ENCODE peak calls at places on chromosomes 1 and 21, in four cellular contexts. N, D, I and Z are unnamed samples.
A peak's percentile ranks its signal among the peaks of the same experiment; 100 is the strongest.

GRCh38 chr1:84956097-84956496 is 40.8 kb downstream of the MCOLN2 start:
- DNase-seq in N (no peak), D (no peak), I (no peak), Z (no peak)

GRCh38 chr1:171081220-171081993 is 9.3 kb upstream of the FMO3 start:
- DNase-seq in N (no peak), D (no peak), I (no peak), Z (peak; percentile 15)

GRCh38 chr1:91699339-91699970 is 186.5 kb downstream of the TGFBR3 start:
- DNase-seq in N (no peak), D (no peak), I (no peak), Z (no peak)

GRCh38 chr1:113793878-113794834 is 18.1 kb downstream of the RSBN1 start:
- DNase-seq in N (no peak), D (no peak), I (no peak), Z (no peak)

GRCh38 chr1:226677121-226678020 is 61.7 kb downstream of the ITPKB start:
- DNase-seq in N (no peak), D (no peak), I (no peak), Z (no peak)

GRCh38 chr1:47186267-47187185 is 3.3 kb downstream of the PDZK1IP1 start:
- DNase-seq in N (no peak), D (no peak), I (no peak), Z (no peak)

GRCh38 chr21:25827513-25827912 is 92.7 kb downstream of the GABPA start:
- DNase-seq in N (no peak), D (no peak), I (no peak), Z (no peak)

GRCh38 chr1:54312874-54313316 is 93.3 kb downstream of the SSBP3 start:
- DNase-seq in N (no peak), D (no peak), I (no peak), Z (no peak)

GRCh38 chr1:226094451-226094850 is 31.9 kb downstream of the H3-3A start:
- DNase-seq in N (no peak), D (no peak), I (no peak), Z (no peak)

DNA sequence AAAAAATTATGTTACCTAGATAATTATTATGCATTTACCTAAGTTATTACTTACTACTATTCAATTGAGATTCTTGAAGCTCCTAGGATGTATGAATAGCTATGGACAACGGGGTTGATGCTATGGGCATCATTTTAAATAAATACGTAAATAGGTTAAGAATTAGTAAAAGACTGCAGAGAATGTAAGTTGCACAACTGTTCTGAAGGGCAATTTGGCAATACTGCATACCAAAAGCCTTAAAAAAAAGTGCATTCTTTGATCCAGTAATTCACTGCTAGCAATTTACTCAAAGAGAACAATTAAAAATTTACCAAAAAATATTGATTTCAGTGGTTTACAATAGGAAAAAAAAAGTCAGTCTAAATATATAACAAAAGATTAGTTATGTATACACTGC is 3.5 kb downstream of the ARPC5 start:
- DNase-seq in N (no peak), D (no peak), I (no peak), Z (no peak)
- TF ChIP-seq EGR1 in N (no peak), D (no peak), I (no peak), Z (no peak)

GRCh38 chr1:78415165-78415564 is 75.6 kb upstream of the PTGFR start:
- DNase-seq in N (no peak), D (no peak), I (no peak), Z (no peak)

GRCh38 chr1:78420688-78421087 is 70.1 kb upstream of the PTGFR start:
- DNase-seq in N (no peak), D (no peak), I (no peak), Z (no peak)

GRCh38 chr1:78420185-78420584 is 70.6 kb upstream of the PTGFR start:
- DNase-seq in N (no peak), D (no peak), I (no peak), Z (no peak)

GRCh38 chr1:78424720-78425119 is 66.1 kb upstream of the PTGFR start:
- DNase-seq in N (no peak), D (no peak), I (no peak), Z (no peak)

GRCh38 chr1:78419309-78419708 is 71.5 kb upstream of the PTGFR start:
- DNase-seq in N (no peak), D (no peak), I (no peak), Z (no peak)
- TF ChIP-seq YY1 in N (no peak), D (no peak), I (no peak), Z (no peak)

GRCh38 chr21:43923391-43923790 is 58.4 kb downstream of the AGPAT3 start:
- DNase-seq in N (no peak), D (no peak), I (no peak), Z (no peak)
- TF ChIP-seq EGR1 in N (no peak), D (no peak), I (no peak), Z (no peak)

GRCh38 chr1:157197906-157198435 is 59.8 kb upstream of the ETV3 start:
- DNase-seq in N (no peak), D (no peak), I (no peak), Z (no peak)
- TF ChIP-seq YY1 in N (no peak), D (no peak), I (no peak), Z (no peak)

GRCh38 chr1:41862411-41863221 is 56.1 kb downstream of the HIVEP3 start:
- DNase-seq in N (no peak), D (no peak), I (no peak), Z (peak; percentile 83)
- TF ChIP-seq EGR1 in N (no peak), D (no peak), I (no peak), Z (no peak)

DNA sequence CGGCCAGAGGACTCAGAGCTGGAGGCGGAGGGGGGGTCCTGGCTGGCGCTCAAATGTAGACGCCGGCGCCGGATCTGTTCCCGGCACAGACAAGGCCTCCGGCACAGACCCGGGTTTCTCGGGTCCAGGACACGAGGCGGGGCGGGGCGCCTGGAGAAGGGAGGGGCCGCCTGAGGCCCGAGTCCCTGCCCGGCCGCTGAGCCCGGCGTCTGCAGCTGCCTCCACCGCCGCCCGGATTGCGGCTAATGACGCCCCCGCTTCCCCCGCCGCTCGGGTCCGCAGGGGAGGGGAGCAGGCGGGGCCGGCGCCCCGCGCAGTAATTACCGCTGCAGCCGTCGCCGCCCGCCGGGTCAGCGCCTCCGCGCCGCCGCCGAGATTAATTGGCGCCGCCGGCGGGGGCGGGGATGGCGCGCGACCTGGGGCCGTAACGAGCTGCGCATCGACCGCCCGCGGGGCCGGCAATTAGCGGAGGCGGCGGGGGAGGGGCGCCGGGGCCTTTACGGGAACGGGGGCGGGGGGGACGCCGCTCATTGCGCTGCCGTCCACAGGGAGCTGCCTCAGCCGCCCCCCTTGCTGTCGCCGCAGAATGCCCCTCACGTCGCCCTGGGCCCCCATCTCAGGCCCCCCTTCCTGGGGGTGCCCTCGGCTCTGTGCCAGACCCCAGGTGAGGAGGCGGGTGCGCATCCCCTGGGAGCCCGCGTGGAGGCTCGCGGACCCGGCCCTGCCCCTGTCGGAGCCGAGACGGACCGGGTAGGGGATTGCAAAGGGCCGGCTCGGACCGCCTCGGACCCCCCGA is 17.3 kb downstream of the NOC2L start:
- DNase-seq in N (no peak), D (no peak), I (peak; percentile 83), Z (no peak)
- TF ChIP-seq YY1 in N (no peak), D (no peak), I (no peak), Z (no peak)

DNA sequence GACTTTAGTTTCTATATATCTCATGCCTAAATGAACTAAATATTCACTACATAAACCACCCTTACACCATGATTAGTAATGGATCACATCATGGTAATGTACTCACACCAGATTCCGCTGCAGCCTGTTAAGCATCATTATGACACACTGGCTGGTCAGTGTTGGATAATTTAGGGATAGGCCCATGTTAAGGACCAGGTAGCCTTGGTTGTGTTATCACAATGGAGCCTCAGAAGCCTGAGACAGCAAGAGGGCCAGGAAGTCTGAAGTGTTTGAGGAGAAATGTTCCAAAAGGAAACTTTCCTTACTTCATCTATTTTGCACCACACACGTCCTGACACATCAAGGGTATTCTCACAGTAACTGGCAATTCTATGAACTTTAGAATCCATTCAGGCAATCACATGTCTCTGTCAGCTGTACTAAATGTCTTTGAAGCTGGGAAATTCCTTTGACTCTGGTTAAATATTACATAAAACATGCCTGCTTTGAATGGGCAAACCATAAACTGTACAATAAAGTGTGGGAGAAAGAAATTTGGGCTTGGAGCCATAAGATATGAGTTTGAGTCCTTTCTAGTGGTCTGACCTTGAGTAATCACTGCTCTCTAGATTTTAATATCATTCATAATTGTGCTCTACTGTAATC is 105.3 kb upstream of the DPT start:
- DNase-seq in N (no peak), D (peak; percentile 13), I (no peak), Z (no peak)
- TF ChIP-seq EGR1 in N (no peak), D (no peak), I (no peak), Z (no peak)

GRCh38 chr1:233300326-233300725 is 4.8 kb upstream of the PCNX2 start:
- DNase-seq in N (no peak), D (no peak), I (no peak), Z (no peak)
- TF ChIP-seq YY1 in N (no peak), D (no peak), I (no peak), Z (no peak)

GRCh38 chr21:43001316-43001715 is 27.0 kb downstream of the PKNOX1 start:
- DNase-seq in N (no peak), D (no peak), I (peak; percentile 8), Z (no peak)

GRCh38 chr21:42991992-42992740 is 17.8 kb downstream of the PKNOX1 start:
- DNase-seq in N (no peak), D (no peak), I (peak; percentile 60), Z (no peak)

GRCh38 chr21:42992943-42993712 is 18.8 kb downstream of the PKNOX1 start:
- DNase-seq in N (no peak), D (no peak), I (no peak), Z (no peak)

DNA sequence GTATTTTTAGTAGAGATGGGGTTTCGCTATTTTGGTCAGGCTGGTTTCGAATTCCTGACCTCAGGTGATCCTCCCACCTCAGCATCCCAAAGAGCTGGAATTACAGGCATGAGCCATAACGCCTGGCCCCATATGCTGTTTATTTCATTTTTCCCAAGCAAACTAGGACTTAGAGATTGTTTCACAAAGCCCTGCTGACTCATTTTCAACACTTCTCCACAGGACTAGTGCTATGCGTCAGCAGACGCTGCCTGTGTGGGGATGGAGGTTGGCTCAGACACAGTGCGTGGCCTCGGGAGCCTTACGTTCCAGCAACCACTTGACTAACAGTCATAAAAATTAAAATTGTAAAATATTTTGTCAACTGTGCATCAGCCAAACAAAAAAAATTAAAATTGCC is 22.7 kb downstream of the PKNOX1 start:
- DNase-seq in N (no peak), D (no peak), I (no peak), Z (no peak)
- TF ChIP-seq EGR1 in N (no peak), D (no peak), I (no peak), Z (no peak)